ENCODE peak calls at places on chromosome 2, in seven cellular contexts. F, Z, D, Y, E, C and I are unnamed samples.

GRCh38 chr2:20304411-20304810 is 46.2 kb downstream of the PUM2 start:
- DNase-seq in C (peak), F (no peak), Z (no peak), E (peak), D (no peak), Y (no peak), I (peak)

GRCh38 chr2:174681099-174681982 is 82.9 kb downstream of the CHRNA1 start:
- DNase-seq in Y (no peak), F (no peak), D (no peak), E (no peak), Z (no peak), C (peak), I (no peak)

GRCh38 chr2:66839551-66840320 is 404.8 kb downstream of the MEIS1 start:
- DNase-seq in Y (no peak), E (peak), Z (no peak), D (peak), C (peak), F (no peak), I (peak)

GRCh38 chr2:241851325-241852115 is 7.2 kb downstream of the PDCD1 start:
- DNase-seq in Y (no peak), E (no peak), Z (no peak), C (no peak), D (no peak), F (peak), I (no peak)

GRCh38 chr2:111209045-111209514 is 88.4 kb downstream of the BCL2L11 start:
- DNase-seq in F (no peak), Z (no peak), Y (no peak), D (peak), C (peak), E (peak), I (peak)

GRCh38 chr2:191355170-191355758 is 110.1 kb downstream of the MYO1B start:
- DNase-seq in Y (no peak), C (no peak), Z (no peak), F (no peak), D (no peak), E (no peak), I (no peak)

GRCh38 chr2:102708847-102709559 is 52.8 kb upstream of the TMEM182 start:
- DNase-seq in F (no peak), Z (peak), D (peak), C (peak), E (no peak), Y (no peak), I (peak)

GRCh38 chr2:24613154-24613814 is 122.2 kb downstream of the NCOA1 start:
- DNase-seq in F (no peak), D (no peak), Z (peak), E (peak), Y (no peak), C (peak), I (peak)

GRCh38 chr2:195532255-195532627 is 124.8 kb upstream of the SLC39A10 start:
- DNase-seq in Z (no peak), F (no peak), C (no peak), D (no peak), Y (no peak), E (no peak), I (no peak)

GRCh38 chr2:226716126-226716525 is 83.5 kb downstream of the IRS1 start:
- DNase-seq in F (no peak), C (no peak), Z (no peak), E (no peak), Y (no peak), D (no peak), I (no peak)